ENCODE peak calls at places on chromosomes 16 and 17, in four cellular contexts. H, Y, G and R are unnamed samples.

GRCh38 chr16:24906199-24906808 is 60.5 kb downstream of the SLC5A11 start:
- DNase-seq in G (no peak), H (no peak), Y (peak; percentile 6), R (no peak)

GRCh38 chr16:22736791-22737190 is 77.2 kb upstream of the HS3ST2 start:
- DNase-seq in Y (no peak), G (no peak), H (no peak), R (no peak)

GRCh38 chr16:15502041-15502725 is 67.8 kb downstream of the BMERB1 start:
- DNase-seq in G (no peak), H (no peak), Y (no peak), R (no peak)

GRCh38 chr16:72480926-72481325 is 309.0 kb upstream of the PMFBP1 start:
- DNase-seq in Y (no peak), G (no peak), H (no peak), R (no peak)

GRCh38 chr16:54270711-54271110 is 15.9 kb downstream of the IRX3 start:
- DNase-seq in G (no peak), Y (no peak), H (no peak), R (no peak)

GRCh38 chr16:87484487-87485331 is 8.1 kb downstream of the ZCCHC14 start:
- DNase-seq in H (no peak), G (no peak), Y (no peak), R (no peak)

GRCh38 chr17:2709173-2709661 is 2.3 kb downstream of the CLUH start:
- DNase-seq in G (peak; percentile 50), Y (no peak), H (no peak), R (no peak)

GRCh38 chr17:34300652-34301390 is 15.3 kb downstream of the CCL11 start:
- DNase-seq in Y (peak; percentile 79), H (no peak), G (no peak), R (no peak)

GRCh38 chr17:45312477-45313418 is 4.1 kb downstream of the MAP3K14 start:
- DNase-seq in Y (no peak), G (no peak), H (no peak), R (no peak)

GRCh38 chr17:2068101-2068518 is 13.2 kb downstream of the HIC1 start:
- DNase-seq in G (no peak), H (no peak), Y (no peak), R (no peak)

GRCh38 chr16:882256-882655 is 81.7 kb upstream of the GNG13 start:
- DNase-seq in G (no peak), Y (no peak), H (no peak), R (no peak)

GRCh38 chr16:79897087-79897443 is 296.5 kb upstream of the MAF start:
- DNase-seq in Y (no peak), H (no peak), G (no peak), R (no peak)

GRCh38 chr17:45406107-45406506 is 26.6 kb downstream of the ARHGAP27 start:
- DNase-seq in G (no peak), Y (no peak), H (no peak), R (no peak)

GRCh38 chr16:81201267-81201666 is 37.2 kb upstream of the BCO1 start:
- DNase-seq in G (no peak), Y (no peak), H (no peak), R (no peak)

GRCh38 chr17:48236681-48237134 is 129.1 kb downstream of the SNX11 start:
- DNase-seq in H (no peak), Y (no peak), G (no peak), R (no peak)

GRCh38 chr17:82101767-82102679 is 4.0 kb upstream of the FASN start:
- DNase-seq in H (no peak), G (no peak), Y (no peak), R (no peak)

GRCh38 chr17:48162946-48163506 is 55.5 kb downstream of the SNX11 start:
- DNase-seq in Y (peak; percentile 50), H (no peak), G (no peak), R (no peak)

GRCh38 chr17:40551874-40552768 is 13.2 kb downstream of the CCR7 start:
- DNase-seq in G (peak; percentile 32), Y (no peak), H (no peak), R (peak; percentile 9)

GRCh38 chr16:50213939-50214519 is 52.3 kb upstream of the ADCY7 start:
- DNase-seq in H (peak; percentile 18), G (no peak), Y (peak; percentile 61), R (no peak)

GRCh38 chr16:608019-608418 is 18.2 kb downstream of the RAB40C start:
- DNase-seq in Y (no peak), H (no peak), G (no peak), R (no peak)

GRCh38 chr17:81434079-81434478 is 38.8 kb downstream of the BAHCC1 start:
- DNase-seq in Y (no peak), H (no peak), G (no peak), R (no peak)

GRCh38 chr17:51995797-51996403 is 162.6 kb downstream of the CA10 start:
- DNase-seq in H (no peak), G (no peak), Y (no peak), R (no peak)

GRCh38 chr17:48307814-48308411 is 122.1 kb downstream of the SKAP1 start:
- DNase-seq in G (peak; percentile 20), Y (peak; percentile 66), H (peak; percentile 74), R (peak; percentile 29)

GRCh38 chr16:65809627-65810026 is 556.9 kb upstream of the CDH5 start:
- DNase-seq in Y (no peak), H (no peak), G (no peak), R (no peak)

GRCh38 chr16:11715246-11715947 is 27.3 kb downstream of the TXNDC11 start:
- DNase-seq in Y (no peak), G (no peak), H (no peak), R (no peak)

DNA sequence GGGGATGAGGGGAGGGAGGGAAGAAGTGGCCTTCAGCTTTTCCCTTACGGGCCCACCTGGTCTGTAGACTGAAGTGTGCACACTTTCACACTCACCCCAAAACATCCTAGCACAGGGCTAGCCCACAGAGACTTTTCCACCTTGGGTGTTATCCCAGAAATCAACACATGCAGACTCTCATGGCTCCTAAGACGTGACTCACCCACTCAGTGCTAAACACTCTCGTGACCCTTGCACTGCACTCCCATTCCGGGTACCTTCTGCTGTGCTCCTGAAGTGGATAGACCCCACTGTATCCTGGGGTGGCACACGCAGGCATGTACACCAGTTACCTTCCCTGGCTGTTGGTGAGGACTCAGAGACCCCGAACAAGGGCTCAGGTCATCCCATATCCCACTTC is 23.0 kb upstream of the ABCC3 start:
- DNase-seq in G (no peak), Y (no peak), H (no peak), R (no peak)
- TF ChIP-seq CTCF in G (no peak), Y (no peak), H (no peak), R (no peak)

GRCh38 chr17:64216385-64217248 is 46.4 kb downstream of the TEX2 start:
- DNase-seq in H (peak; percentile 36), Y (no peak), G (peak; percentile 17), R (no peak)
- TF ChIP-seq CTCF in H (peak; percentile 29), Y (no peak), G (no peak), R (no peak)

GRCh38 chr16:1932050-1933028 is 10.7 kb downstream of the MSRB1 start:
- DNase-seq in Y (no peak), H (peak; percentile 58), G (no peak), R (no peak)
- TF ChIP-seq CTCF in Y (no peak), H (peak; percentile 31), G (no peak), R (no peak)

DNA sequence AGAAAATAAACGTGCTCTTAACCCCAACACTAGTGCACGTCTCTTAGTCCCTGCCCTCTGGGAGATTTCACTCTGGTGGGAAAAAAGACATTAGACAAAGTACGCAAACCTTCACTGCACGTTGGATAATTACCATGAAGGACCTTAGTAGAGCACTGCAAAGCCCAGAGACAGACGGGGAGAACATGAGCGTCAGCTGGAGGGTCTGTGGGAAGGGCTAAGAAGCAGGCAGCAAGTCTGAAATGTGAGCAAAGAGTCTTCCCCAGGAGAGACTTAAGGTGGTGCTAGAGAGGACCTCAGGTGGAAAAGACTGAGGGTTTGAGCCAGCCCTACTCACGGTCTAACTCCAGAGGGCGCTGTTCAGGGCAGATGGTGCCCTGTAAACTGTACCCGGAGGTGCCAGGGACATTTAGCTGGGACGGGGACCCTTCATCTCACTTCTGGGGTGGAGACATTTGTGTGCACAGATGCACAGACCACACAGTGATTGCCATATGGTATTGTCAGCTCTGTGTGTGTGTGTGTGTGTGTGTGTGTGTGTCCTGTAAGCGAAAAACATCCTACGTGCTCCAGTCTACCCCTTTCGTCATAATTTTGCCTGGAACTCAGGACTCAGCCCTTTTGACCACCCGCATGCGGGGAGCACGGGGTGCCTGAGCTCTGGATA is 9.9 kb upstream of the STAC2 start:
- DNase-seq in G (no peak), H (peak; percentile 87), Y (peak; percentile 74), R (no peak)
- TF ChIP-seq CTCF in G (no peak), H (peak; percentile 96), Y (peak; percentile 98), R (peak; percentile 48)